ENCODE peak calls at places on chromosomes 7 and 10, in four cellular contexts. N is GM10248, W is AG09319, J is CD14-positive monocyte. D is an unnamed sample.

GRCh38 chr10:96407560-96408069 is 48.8 kb upstream of the OPALIN start:
- DNase-seq in N (no peak), W (no peak), J (no peak), D (no peak)

GRCh38 chr7:6203381-6203780 is 69.0 kb downstream of the CYTH3 start:
- DNase-seq in N (no peak), W (no peak), J (no peak), D (no peak)

GRCh38 chr7:146926833-146927232 is 810.2 kb downstream of the CNTNAP2 start:
- DNase-seq in N (no peak), W (no peak), J (no peak), D (no peak)

GRCh38 chr10:59109826-59110225 is 66.6 kb upstream of the PHYHIPL start:
- DNase-seq in N (no peak), W (no peak), J (no peak), D (no peak)

GRCh38 chr7:9507281-9507680 is 1073.9 kb downstream of the NXPH1 start:
- DNase-seq in N (no peak), W (no peak), J (no peak), D (no peak)

GRCh38 chr7:25720427-25720826 is 431.6 kb upstream of the NFE2L3 start:
- DNase-seq in N (no peak), W (no peak), J (no peak), D (no peak)

GRCh38 chr10:92279297-92279696 is 11.6 kb downstream of the CPEB3 start:
- DNase-seq in N (no peak), W (no peak), J (no peak), D (no peak)

GRCh38 chr7:108653526-108653925 is 83.9 kb downstream of the DNAJB9 start:
- DNase-seq in N (no peak), W (no peak), J (no peak), D (no peak)

GRCh38 chr10:33254556-33255160 is 79.8 kb downstream of the NRP1 start:
- DNase-seq in N (no peak), W (no peak), J (no peak), D (no peak)

GRCh38 chr7:4738711-4739527 is 36.5 kb upstream of the AP5Z1 start:
- DNase-seq in N (no peak), W (peak), J (peak), D (no peak)

GRCh38 chr7:5237286-5237685 is 45.5 kb upstream of the SLC29A4 start:
- DNase-seq in N (no peak), W (peak), J (peak), D (no peak)

GRCh38 chr10:27225011-27225590 is 15.5 kb downstream of the ACBD5 start:
- DNase-seq in N (no peak), W (no peak), J (no peak), D (no peak)

GRCh38 chr7:85322252-85322651 is 135.4 kb upstream of the SEMA3D start:
- DNase-seq in N (no peak), W (no peak), J (no peak), D (no peak)

GRCh38 chr7:150400779-150401423 is 21.8 kb downstream of the ZNF775 start:
- DNase-seq in N (no peak), W (no peak), J (no peak), D (no peak)

GRCh38 chr7:128869138-128869943 is 6.7 kb downstream of the ATP6V1F start:
- DNase-seq in N (peak), W (no peak), J (no peak), D (peak)

GRCh38 chr7:135510603-135511183 is 791 bp upstream of the CNOT4 start:
- DNase-seq in N (no peak), W (no peak), J (no peak), D (no peak)

GRCh38 chr7:98472391-98473002 is 71.6 kb upstream of the BAIAP2L1 start:
- DNase-seq in N (no peak), W (no peak), J (no peak), D (no peak)

GRCh38 chr10:53601260-53601875 is 828.8 kb upstream of the MBL2 start:
- DNase-seq in N (peak), W (no peak), J (no peak), D (no peak)

GRCh38 chr10:122655524-122656307 is 43.9 kb downstream of the C10orf120 start:
- DNase-seq in N (no peak), W (no peak), J (no peak), D (no peak)

GRCh38 chr7:19747740-19748339 is 25.6 kb downstream of the TMEM196 start:
- DNase-seq in N (peak), W (peak), J (no peak), D (no peak)

GRCh38 chr10:132482090-132482489 is 55.5 kb upstream of the INPP5A start:
- DNase-seq in N (no peak), W (no peak), J (no peak), D (no peak)

GRCh38 chr10:3625959-3626751 is 158.9 kb downstream of the KLF6 start:
- DNase-seq in N (no peak), W (peak), J (no peak), D (no peak)

GRCh38 chr7:56091591-56091990 is 1.2 kb downstream of the PHKG1 start:
- DNase-seq in N (no peak), W (peak), J (no peak), D (no peak)

GRCh38 chr7:26627221-26627620 is 237.2 kb downstream of the SKAP2 start:
- DNase-seq in N (no peak), W (no peak), J (no peak), D (no peak)

GRCh38 chr7:158704524-158705233 is at the start of gene NCAPG2:
- DNase-seq in N (peak), W (peak), J (peak), D (peak)

GRCh38 chr10:114009281-114009996 is 34.2 kb upstream of the ADRB1 start:
- DNase-seq in N (no peak), W (no peak), J (no peak), D (no peak)

GRCh38 chr10:11003739-11004515 is 13.7 kb upstream of the CELF2 start:
- DNase-seq in N (no peak), W (no peak), J (no peak), D (no peak)

GRCh38 chr7:28685291-28685659 is 272.9 kb downstream of the TRIL start:
- DNase-seq in N (no peak), W (no peak), J (peak), D (no peak)

GRCh38 chr7:117075934-117076333 is 122.6 kb downstream of the ST7 start:
- DNase-seq in N (no peak), W (no peak), J (no peak), D (no peak)

GRCh38 chr10:32114500-32114899 is 58.3 kb upstream of the KIF5B start:
- DNase-seq in N (no peak), W (no peak), J (no peak), D (no peak)

GRCh38 chr10:944034-944831 is 12.7 kb upstream of the LARP4B start:
- DNase-seq in N (peak), W (peak), J (peak), D (no peak)

GRCh38 chr10:4839353-4839752 is 13.3 kb downstream of the AKR1E2 start:
- DNase-seq in N (no peak), W (no peak), J (no peak), D (no peak)

GRCh38 chr10:59655309-59655708 is 54.3 kb downstream of the SLC16A9 start:
- DNase-seq in N (no peak), W (no peak), J (no peak), D (no peak)

DNA sequence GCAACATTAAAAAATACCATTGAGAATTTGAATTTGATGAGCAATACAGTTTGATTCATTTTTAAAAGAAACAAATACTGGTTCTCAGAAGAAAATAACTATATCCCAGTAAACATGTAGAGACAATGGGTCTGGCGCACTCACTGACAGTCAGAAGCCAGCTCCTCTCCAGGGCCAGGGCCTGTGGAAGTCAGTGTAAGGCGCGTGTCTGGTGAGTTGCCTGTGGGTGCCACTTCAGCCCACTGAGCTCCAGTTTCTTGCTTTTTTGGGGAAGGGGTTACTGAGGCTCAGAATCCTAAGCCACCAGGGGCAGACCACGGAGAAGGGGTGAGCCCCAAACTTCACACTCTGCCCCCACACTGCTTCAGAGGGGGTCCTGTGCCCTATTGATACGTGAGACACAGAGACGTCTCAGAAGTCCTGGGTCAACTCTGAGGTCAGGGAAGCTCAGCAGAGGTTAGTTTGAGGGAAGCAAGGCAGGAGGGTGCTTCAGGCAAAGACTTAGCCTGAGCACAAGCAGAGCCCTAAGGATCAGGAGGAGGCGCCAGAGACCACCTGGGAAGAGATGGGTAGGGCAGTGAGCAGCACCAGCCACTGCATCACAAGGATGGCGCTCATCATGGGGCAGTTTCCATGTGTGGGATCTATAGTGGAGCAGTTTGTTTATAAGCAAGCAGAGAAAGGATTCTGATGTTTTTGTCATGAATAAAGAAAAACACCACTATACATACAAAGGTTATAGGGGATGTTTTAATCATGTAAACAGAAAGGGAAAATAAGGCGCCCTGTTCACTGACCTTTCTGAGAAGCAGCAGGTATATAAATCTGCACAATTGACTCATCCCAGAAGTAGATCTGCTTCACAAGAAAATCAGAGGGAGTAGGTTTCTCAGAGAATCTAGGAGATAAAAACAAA is 95.7 kb downstream of the PKD1L1 start:
- DNase-seq in N (peak), W (no peak), J (no peak), D (no peak)
- TF ChIP-seq CTCF in N (peak), W (peak), J (no peak), D (peak)

GRCh38 chr7:31129067-31129466 is 77.0 kb downstream of the ADCYAP1R1 start:
- DNase-seq in N (no peak), W (no peak), J (no peak), D (no peak)
- TF ChIP-seq CTCF in N (no peak), W (no peak), J (no peak), D (peak)

GRCh38 chr7:78095549-78095948 is 297.0 kb downstream of the PHTF2 start:
- DNase-seq in N (no peak), W (no peak), J (no peak), D (no peak)
- TF ChIP-seq CTCF in N (no peak), W (no peak), J (no peak), D (peak)

GRCh38 chr10:130160775-130161174 is 24.6 kb downstream of the GLRX3 start:
- DNase-seq in N (no peak), W (no peak), J (no peak), D (no peak)
- TF ChIP-seq CTCF in N (peak), W (peak), J (no peak), D (peak)

DNA sequence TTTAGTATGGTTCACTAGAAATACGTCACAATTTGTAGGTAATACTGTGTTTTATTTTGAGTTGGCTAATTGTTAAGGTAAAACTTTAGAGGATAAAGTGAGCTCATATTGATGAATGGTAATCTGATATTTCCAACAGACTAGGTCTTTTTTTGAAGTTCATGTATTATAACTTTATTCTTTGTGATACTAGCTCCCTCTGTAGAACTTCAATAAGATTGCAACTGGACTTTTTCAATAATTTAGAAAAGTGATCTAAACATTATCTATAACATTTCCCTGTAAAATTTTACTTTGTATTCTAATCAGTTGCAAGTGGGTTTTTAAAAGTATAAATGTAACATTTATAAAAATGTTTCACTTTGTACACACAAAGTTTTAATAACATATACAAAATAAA is 83.5 kb downstream of the ADK start:
- DNase-seq in N (no peak), W (no peak), J (no peak), D (no peak)
- TF ChIP-seq CTCF in N (peak), W (peak), J (peak), D (peak)

GRCh38 chr10:55500931-55501559 is 700.0 kb upstream of the PCDH15 start:
- DNase-seq in N (peak), W (no peak), J (no peak), D (no peak)
- TF ChIP-seq CTCF in N (peak), W (no peak), J (no peak), D (peak)

GRCh38 chr7:51369746-51370145 is 53.1 kb upstream of the COBL start:
- DNase-seq in N (no peak), W (no peak), J (no peak), D (no peak)
- TF ChIP-seq CTCF in N (peak), W (peak), J (no peak), D (peak)

DNA sequence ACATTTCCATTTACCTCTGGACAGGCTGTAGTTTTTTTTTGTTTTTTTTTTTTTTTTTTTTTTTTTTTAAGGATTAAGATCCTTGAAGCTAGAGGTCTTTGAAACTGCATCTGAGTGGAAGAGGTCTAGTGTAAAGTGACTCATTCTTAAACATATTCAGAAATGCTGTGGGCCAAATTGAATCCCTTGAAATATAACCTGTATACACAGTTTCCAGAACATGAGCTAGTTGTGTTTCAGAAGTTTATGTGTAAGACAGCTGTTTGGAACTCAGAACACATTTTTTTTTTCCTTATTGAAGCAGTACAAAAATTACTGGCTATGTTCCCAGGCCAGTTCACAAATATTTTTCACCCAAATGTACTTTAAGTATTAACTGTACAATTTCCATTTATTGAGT is 67.9 kb downstream of the PPP1R9A start:
- DNase-seq in N (no peak), W (no peak), J (no peak), D (no peak)
- TF ChIP-seq CTCF in N (no peak), W (no peak), J (no peak), D (no peak)

GRCh38 chr10:102555781-102556328 is 52.1 kb downstream of the SUFU start:
- DNase-seq in N (no peak), W (no peak), J (no peak), D (no peak)
- TF ChIP-seq CTCF in N (no peak), W (no peak), J (no peak), D (no peak)

GRCh38 chr10:110446954-110447608 is 50.6 kb upstream of the DUSP5 start:
- DNase-seq in N (no peak), W (peak), J (peak), D (peak)
- TF ChIP-seq CTCF in N (no peak), W (peak), J (no peak), D (peak)